ENCODE peak calls at places on chromosomes 3 and 15, in five cellular contexts. U is HCT116, L is GM12878, N is K562, O is SK-N-SH. M is an unnamed sample.

GRCh38 chr3:164192974-164193373 is 885.3 kb downstream of the SI start:
- DNase-seq in U (no peak), L (no peak), N (no peak), O (no peak), M (no peak)

GRCh38 chr15:95995375-95996168 is 334.9 kb upstream of the NR2F2 start:
- DNase-seq in U (no peak), L (no peak), N (no peak), O (no peak), M (no peak)

GRCh38 chr15:88090406-88091085 is 166.0 kb downstream of the NTRK3 start:
- DNase-seq in U (no peak), L (no peak), N (no peak), O (no peak), M (no peak)

GRCh38 chr3:196422976-196423781 is 9.0 kb downstream of the UBXN7 start:
- DNase-seq in U (no peak), L (no peak), N (no peak), O (peak; percentile 73), M (peak; percentile 35)

GRCh38 chr15:50414624-50415023 is 9.6 kb upstream of the USP8 start:
- DNase-seq in U (no peak), L (no peak), N (no peak), O (no peak), M (no peak)

GRCh38 chr15:99104788-99105515 is at the start of gene SYNM:
- DNase-seq in U (peak; percentile 77), L (no peak), N (peak; percentile 83), O (peak; percentile 98), M (peak; percentile 87)

GRCh38 chr15:32652178-32652577 is 10.7 kb downstream of the SCG5 start:
- DNase-seq in U (no peak), L (no peak), N (no peak), O (no peak), M (no peak)

GRCh38 chr3:120153294-120153693 is 59.0 kb upstream of the GSK3B start:
- DNase-seq in U (no peak), L (no peak), N (no peak), O (no peak), M (peak; percentile 53)

GRCh38 chr3:106673926-106674569 is 703.2 kb upstream of the CCDC54 start:
- DNase-seq in U (no peak), L (no peak), N (no peak), O (no peak), M (no peak)

GRCh38 chr3:176469694-176470205 is 727.5 kb downstream of the TBL1XR1 start:
- DNase-seq in U (peak; percentile 29), L (no peak), N (no peak), O (no peak), M (no peak)

GRCh38 chr3:130260821-130261402 is 84.6 kb upstream of the COL6A5 start:
- DNase-seq in U (no peak), L (no peak), N (no peak), O (no peak), M (no peak)

GRCh38 chr15:39079296-39079834 is 501.5 kb upstream of the THBS1 start:
- DNase-seq in U (no peak), L (no peak), N (no peak), O (no peak), M (no peak)

GRCh38 chr3:31968927-31969418 is 12.1 kb downstream of the OSBPL10 start:
- DNase-seq in U (peak; percentile 86), L (no peak), N (no peak), O (no peak), M (no peak)

GRCh38 chr3:54857343-54857742 is 70.5 kb downstream of the LRTM1 start:
- DNase-seq in U (no peak), L (no peak), N (no peak), O (no peak), M (no peak)

GRCh38 chr3:30156586-30157498 is 449.6 kb upstream of the TGFBR2 start:
- DNase-seq in U (no peak), L (no peak), N (no peak), O (no peak), M (no peak)

GRCh38 chr15:92920595-92921169 is 20.6 kb downstream of the CHD2 start:
- DNase-seq in U (no peak), L (no peak), N (no peak), O (no peak), M (no peak)

GRCh38 chr3:133256787-133257483 is 142.9 kb upstream of the BFSP2 start:
- DNase-seq in U (no peak), L (peak; percentile 5), N (no peak), O (no peak), M (no peak)

GRCh38 chr3:20772869-20773268 is 586.9 kb upstream of the SGO1 start:
- DNase-seq in U (no peak), L (no peak), N (no peak), O (no peak), M (no peak)

GRCh38 chr15:71239592-71240364 is 124.5 kb downstream of the THSD4 start:
- DNase-seq in U (no peak), L (no peak), N (no peak), O (no peak), M (no peak)

GRCh38 chr3:4897765-4898453 is 81.3 kb upstream of the BHLHE40 start:
- DNase-seq in U (no peak), L (no peak), N (no peak), O (no peak), M (no peak)

GRCh38 chr15:67900621-67901147 is 60.8 kb upstream of the RNU6-1 start:
- DNase-seq in U (no peak), L (no peak), N (no peak), O (no peak), M (no peak)

GRCh38 chr3:39150170-39150802 is 3.1 kb downstream of the CSRNP1 start:
- DNase-seq in U (no peak), L (no peak), N (no peak), O (peak; percentile 55), M (no peak)

GRCh38 chr15:57969355-57969754 is 96.2 kb downstream of the ALDH1A2 start:
- DNase-seq in U (no peak), L (no peak), N (no peak), O (no peak), M (no peak)

GRCh38 chr3:134299185-134299887 is 48.7 kb upstream of the RYK start:
- DNase-seq in U (no peak), L (no peak), N (no peak), O (no peak), M (no peak)

GRCh38 chr3:185253645-185254410 is at the start of gene EHHADH:
- DNase-seq in U (peak; percentile 23), L (no peak), N (peak; percentile 82), O (peak; percentile 93), M (peak; percentile 94)

GRCh38 chr3:65526656-65527055 is 512.1 kb downstream of the MAGI1 start:
- DNase-seq in U (no peak), L (no peak), N (no peak), O (no peak), M (no peak)

GRCh38 chr3:152960684-152961083 is 125.8 kb downstream of the P2RY1 start:
- DNase-seq in U (no peak), L (no peak), N (no peak), O (no peak), M (no peak)

GRCh38 chr3:134937256-134938023 is 142.4 kb downstream of the EPHB1 start:
- DNase-seq in U (no peak), L (no peak), N (no peak), O (no peak), M (no peak)

GRCh38 chr15:30885814-30886213 is 17.9 kb upstream of the FAN1 start:
- DNase-seq in U (no peak), L (no peak), N (no peak), O (no peak), M (peak; percentile 26)

DNA sequence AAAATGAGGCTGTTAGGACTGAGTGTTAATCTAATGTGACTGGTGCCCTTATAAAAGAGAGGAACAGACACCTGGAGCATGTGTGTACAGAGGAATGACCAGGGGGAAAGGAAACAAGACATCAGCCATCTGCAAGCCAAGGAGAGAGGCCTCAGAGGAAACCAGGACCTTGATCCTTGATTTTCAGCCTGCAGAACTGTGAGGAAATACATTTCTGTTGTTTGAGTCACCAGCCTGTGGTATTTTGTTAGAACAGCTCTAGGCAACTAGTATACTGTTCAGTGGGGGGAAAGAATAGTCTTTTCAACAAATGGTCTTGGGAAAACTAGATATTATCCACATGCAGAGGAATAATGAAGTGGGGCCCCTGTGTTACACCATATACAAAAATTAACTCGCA is 80.6 kb downstream of the CCR1 start:
- DNase-seq in U (peak; percentile 18), L (no peak), N (no peak), O (no peak), M (peak; percentile 38)
- TF ChIP-seq JUND in U (no peak), L (no peak), N (no peak), O (peak; percentile 18), M (no peak)

GRCh38 chr3:69866988-69867720 is 127.9 kb downstream of the MITF start:
- DNase-seq in U (no peak), L (no peak), N (no peak), O (no peak), M (no peak)
- TF ChIP-seq JUND in U (no peak), L (no peak), N (no peak), O (no peak), M (no peak)

GRCh38 chr3:194995922-194996321 is 275.0 kb downstream of the XXYLT1 start:
- DNase-seq in U (no peak), L (no peak), N (no peak), O (no peak), M (no peak)

GRCh38 chr3:194993896-194994295 is 277.1 kb downstream of the XXYLT1 start:
- DNase-seq in U (no peak), L (no peak), N (no peak), O (no peak), M (no peak)

GRCh38 chr3:194994551-194994981 is 276.4 kb downstream of the XXYLT1 start:
- DNase-seq in U (no peak), L (no peak), N (no peak), O (no peak), M (no peak)

GRCh38 chr3:194996746-194997145 is 274.2 kb downstream of the XXYLT1 start:
- DNase-seq in U (no peak), L (no peak), N (no peak), O (no peak), M (no peak)

GRCh38 chr3:194995334-194995733 is 275.6 kb downstream of the XXYLT1 start:
- DNase-seq in U (no peak), L (no peak), N (no peak), O (no peak), M (no peak)
- TF ChIP-seq JUND in U (no peak), L (no peak), N (no peak), O (no peak), M (no peak)

DNA sequence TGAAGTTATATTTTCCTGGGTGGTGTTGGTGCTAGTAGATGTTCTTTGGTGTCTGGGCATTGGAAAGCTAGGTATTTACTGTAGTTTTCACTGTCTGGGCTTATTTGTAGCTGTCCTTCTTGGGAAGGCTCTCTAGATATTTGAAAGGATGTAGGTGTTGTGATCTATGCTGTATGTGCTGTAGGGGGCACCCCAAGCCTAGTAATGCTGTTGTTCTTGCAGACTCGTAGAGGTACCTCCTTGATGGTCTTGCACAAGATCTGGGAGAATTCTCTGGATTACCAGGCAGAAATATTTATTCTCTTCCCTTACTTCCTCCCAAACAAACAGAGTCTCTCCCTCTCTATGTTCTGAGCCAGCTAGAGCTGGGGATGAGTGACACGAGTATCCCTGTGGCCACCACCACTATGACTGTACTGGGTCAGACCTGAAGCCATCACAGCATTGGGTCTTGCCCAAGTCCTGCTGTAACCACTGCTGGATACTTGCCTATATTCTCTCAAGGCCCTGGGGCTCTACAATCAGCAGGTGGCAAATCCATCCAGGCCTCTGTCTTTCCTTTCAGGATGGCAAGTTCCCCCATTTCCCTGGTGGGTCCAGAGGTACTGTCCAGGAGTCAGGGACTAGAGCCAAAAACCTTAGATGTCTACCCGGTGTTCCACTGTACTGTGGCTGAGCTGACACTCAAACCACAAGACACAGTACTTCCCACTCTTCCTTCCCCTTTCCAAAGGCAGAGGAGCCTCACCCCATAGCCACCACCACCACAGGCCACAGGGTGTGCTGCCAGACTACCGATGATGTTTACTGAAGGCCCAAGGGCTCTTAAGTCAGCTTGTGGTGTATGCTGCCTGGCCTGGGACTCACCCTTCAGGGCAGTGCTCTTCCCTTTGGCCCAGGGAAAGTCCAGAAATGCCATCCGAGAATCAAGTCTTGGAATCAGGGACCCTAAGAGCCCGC is 195.2 kb upstream of the DPPA4 start:
- DNase-seq in U (peak; percentile 72), L (no peak), N (no peak), O (peak; percentile 27), M (no peak)
- TF ChIP-seq JUND in U (no peak), L (no peak), N (no peak), O (no peak), M (no peak)